ENCODE peak calls at places on chromosome X, in six cellular contexts. B, V, A, O, J and L are unnamed samples. For H4K20me1, the result is how much of the 10 kb centered on the place peaks cover.

GRCh38 chrX:24963823-24964222 is 51.9 kb downstream of the ARX start:
- DNase-seq in B (no peak), V (no peak), A (no peak), O (no peak), J (peak), L (peak)

GRCh38 chrX:111914398-111915092 is 38.6 kb downstream of the TRPC5OS start:
- DNase-seq in B (peak), V (no peak), A (no peak), O (no peak), J (peak), L (peak)

GRCh38 chrX:153598541-153599191 is at the start of gene CCNQ:
- DNase-seq in B (peak), V (peak), A (peak), O (no peak), J (peak), L (no peak)

GRCh38 chrX:140836874-140837273 is 127.3 kb downstream of the LINC00632 start:
- DNase-seq in B (no peak), V (no peak), A (no peak), O (no peak), J (no peak), L (no peak)

GRCh38 chrX:113384628-113385027 is 544.0 kb upstream of the AMOT start:
- DNase-seq in B (peak), V (peak), A (peak), O (no peak), J (peak), L (no peak)

GRCh38 chrX:55867708-55868107 is 150.2 kb downstream of the RRAGB start:
- DNase-seq in B (no peak), V (no peak), A (no peak), O (no peak), J (no peak), L (no peak)

GRCh38 chrX:85243761-85244410 is at the start of the genes SATL1 and ZNF711:
- DNase-seq in B (peak), V (peak), A (peak), O (peak), J (peak), L (peak)

GRCh38 chrX:13791559-13791958 is 25.3 kb downstream of the GPM6B start:
- DNase-seq in B (no peak), V (no peak), A (peak), O (no peak), J (no peak), L (no peak)

GRCh38 chrX:114152801-114153200 is 431.1 kb upstream of the HTR2C start:
- DNase-seq in B (no peak), V (no peak), A (no peak), O (no peak), J (no peak), L (no peak)

GRCh38 chrX:71144651-71145050 is at the start of gene NLGN3:
- DNase-seq in B (no peak), V (no peak), A (no peak), O (no peak), J (no peak), L (no peak)

GRCh38 chrX:70979136-70979762 is 48.4 kb upstream of the SLC7A3 start:
- DNase-seq in B (peak), V (peak), A (peak), O (no peak), J (peak), L (no peak)

GRCh38 chrX:154441984-154442707 is 1.8 kb upstream of the FAM50A start:
- DNase-seq in B (no peak), V (no peak), A (peak), O (no peak), J (no peak), L (peak)

GRCh38 chrX:48648299-48648698 is 35.3 kb upstream of the WAS start:
- DNase-seq in B (peak), V (peak), A (no peak), O (peak), J (peak), L (peak)

GRCh38 chrX:108722561-108722960 is 13.8 kb downstream of the IRS4 start:
- DNase-seq in B (no peak), V (no peak), A (no peak), O (no peak), J (no peak), L (no peak)

GRCh38 chrX:38804481-38805293 is 3.4 kb downstream of the MID1IP1 start:
- DNase-seq in B (no peak), V (peak), A (peak), O (no peak), J (no peak), L (no peak)

GRCh38 chrX:103248553-103248952 is 6.4 kb downstream of the TCEAL8 start:
- DNase-seq in B (peak), V (peak), A (peak), O (no peak), J (peak), L (no peak)

GRCh38 chrX:75276666-75277065 is 2.8 kb downstream of the UPRT start:
- DNase-seq in B (no peak), V (no peak), A (no peak), O (no peak), J (peak), L (no peak)

GRCh38 chrX:106894978-106895452 is 8.1 kb downstream of the RIPPLY1 start:
- DNase-seq in B (peak), V (peak), A (peak), O (no peak), J (peak), L (peak)

GRCh38 chrX:10235851-10236250 is 79.1 kb downstream of the CLCN4 start:
- DNase-seq in B (peak), V (no peak), A (no peak), O (no peak), J (peak), L (no peak)

GRCh38 chrX:20139966-20140365 is 1.7 kb downstream of the EIF1AX start:
- DNase-seq in B (peak), V (no peak), A (peak), O (no peak), J (peak), L (no peak)

GRCh38 chrX:123818243-123818642 is 41.6 kb upstream of the XIAP start:
- DNase-seq in B (peak), V (no peak), A (peak), O (no peak), J (peak), L (peak)

GRCh38 chrX:111164728-111165127 is 68.7 kb downstream of the PAK3 start:
- DNase-seq in B (peak), V (no peak), A (no peak), O (no peak), J (no peak), L (no peak)

GRCh38 chrX:118392726-118393125 is 46.8 kb downstream of the WDR44 start:
- DNase-seq in B (peak), V (no peak), A (no peak), O (no peak), J (peak), L (no peak)

GRCh38 chrX:13827693-13828092 is 10.8 kb upstream of the GPM6B start:
- DNase-seq in B (no peak), V (no peak), A (peak), O (no peak), J (no peak), L (no peak)

GRCh38 chrX:11888421-11888820 is 130.4 kb downstream of the MSL3 start:
- DNase-seq in B (no peak), V (no peak), A (peak), O (no peak), J (no peak), L (peak)

GRCh38 chrX:103464071-103464773 is 55.1 kb downstream of the RAB40A start:
- DNase-seq in B (peak), V (peak), A (peak), O (no peak), J (peak), L (no peak)

GRCh38 chrX:129736491-129736890 is 2.3 kb upstream of the XPNPEP2 start:
- DNase-seq in B (no peak), V (no peak), A (no peak), O (no peak), J (no peak), L (no peak)

GRCh38 chrX:119249836-119250340 is 13.8 kb downstream of the PGRMC1 start:
- DNase-seq in B (no peak), V (no peak), A (no peak), O (no peak), J (peak), L (no peak)

GRCh38 chrX:19686876-19687275 is 171.6 kb upstream of the MAP3K15 start:
- DNase-seq in B (no peak), V (no peak), A (no peak), O (no peak), J (no peak), L (no peak)

GRCh38 chrX:63751481-63751880 is 33.5 kb downstream of the ARHGEF9 start:
- DNase-seq in B (no peak), V (no peak), A (peak), O (no peak), J (no peak), L (peak)

GRCh38 chrX:96538104-96538725 is 146.4 kb upstream of the DIAPH2 start:
- DNase-seq in B (no peak), V (no peak), A (peak), O (no peak), J (no peak), L (peak)

DNA sequence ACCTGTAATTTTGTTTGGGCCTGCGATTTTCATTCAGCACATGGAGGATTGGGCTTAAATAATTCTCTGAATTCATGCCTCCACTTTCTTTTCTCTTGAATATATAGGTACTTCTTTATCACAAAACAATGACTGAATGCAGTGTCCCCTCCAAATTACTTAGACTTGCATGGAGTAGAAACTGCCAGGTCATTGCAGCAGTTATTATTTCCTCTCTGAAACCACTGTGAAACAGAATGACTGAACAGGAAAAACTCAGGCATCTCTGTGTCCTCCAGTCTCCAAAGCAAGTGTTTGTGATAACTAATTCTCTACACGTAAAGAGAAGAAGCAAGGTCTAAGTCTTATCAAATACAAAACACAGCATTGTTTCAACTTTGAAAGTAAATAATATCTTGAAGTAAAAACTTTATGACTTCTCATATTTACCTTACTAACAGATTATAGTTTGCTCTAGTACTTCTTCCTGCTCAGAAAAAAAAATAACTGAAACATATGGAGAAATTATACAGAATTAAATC is 144.5 kb upstream of the DIAPH2 start:
- DNase-seq in B (no peak), V (no peak), A (no peak), O (no peak), J (no peak), L (no peak)
- H3K27ac ChIP-seq in B (no peak), V (no peak), A (no peak), O (no peak), J (no peak), L (peak)

GRCh38 chrX:32644476-32644875 is 566.9 kb downstream of the DMD start:
- DNase-seq in B (no peak), V (no peak), A (no peak), O (peak), J (no peak), L (no peak)

GRCh38 chrX:32642283-32642682 is 569.1 kb downstream of the DMD start:
- DNase-seq in B (no peak), V (no peak), A (no peak), O (no peak), J (no peak), L (no peak)
- H4K20me1 ChIP-seq in B (under half), V (under half), A (under half), O (under half), J (under half), L (under half)

GRCh38 chrX:69138512-69138911 is 26.7 kb downstream of the PJA1 start:
- DNase-seq in B (no peak), V (no peak), A (no peak), O (no peak), J (no peak), L (no peak)

GRCh38 chrX:69139516-69139915 is 25.7 kb downstream of the PJA1 start:
- DNase-seq in B (peak), V (no peak), A (no peak), O (no peak), J (peak), L (no peak)

GRCh38 chrX:69137371-69137881 is 27.8 kb downstream of the PJA1 start:
- DNase-seq in B (peak), V (no peak), A (no peak), O (no peak), J (peak), L (no peak)

GRCh38 chrX:69137911-69138310 is 27.3 kb downstream of the PJA1 start:
- DNase-seq in B (no peak), V (no peak), A (no peak), O (no peak), J (no peak), L (no peak)

GRCh38 chrX:69136546-69137331 is 28.5 kb downstream of the PJA1 start:
- DNase-seq in B (no peak), V (no peak), A (no peak), O (no peak), J (no peak), L (no peak)
- H3K27ac ChIP-seq in B (peak), V (no peak), A (no peak), O (peak), J (peak), L (no peak)

GRCh38 chrX:40091691-40092421 is 5.9 kb downstream of the BCOR start:
- DNase-seq in B (no peak), V (no peak), A (no peak), O (no peak), J (no peak), L (no peak)

GRCh38 chrX:40092808-40093435 is 4.8 kb downstream of the BCOR start:
- DNase-seq in B (no peak), V (no peak), A (no peak), O (no peak), J (no peak), L (no peak)

GRCh38 chrX:40094900-40095587 is 2.7 kb downstream of the BCOR start:
- DNase-seq in B (no peak), V (peak), A (no peak), O (no peak), J (no peak), L (no peak)

GRCh38 chrX:40094041-40094899 is 3.5 kb downstream of the BCOR start:
- DNase-seq in B (peak), V (peak), A (no peak), O (no peak), J (peak), L (no peak)

DNA sequence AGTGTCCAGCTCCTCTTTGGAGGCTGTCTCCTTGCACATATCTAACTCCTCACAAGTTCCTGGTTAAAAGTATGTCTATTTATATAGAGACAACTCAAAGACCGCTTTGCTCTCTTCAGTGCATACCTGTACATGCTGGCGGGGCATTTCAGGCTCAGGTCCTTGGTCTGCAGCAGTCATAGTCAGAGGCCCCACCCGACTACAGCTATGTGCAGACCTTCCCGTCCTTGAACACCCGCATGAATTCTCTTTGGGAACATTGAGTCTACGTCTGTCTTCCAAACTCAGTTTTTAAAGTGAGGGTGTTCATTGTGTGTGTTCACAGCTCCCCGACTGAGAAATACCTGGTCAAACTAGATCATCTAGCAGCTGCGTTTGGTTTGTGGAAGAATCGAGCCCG is 4.2 kb downstream of the BCOR start:
- DNase-seq in B (no peak), V (no peak), A (no peak), O (no peak), J (no peak), L (no peak)
- H4K20me1 ChIP-seq in B (under half), V (under half), A (under half), O (under half), J (under half), L (under half)

GRCh38 chrX:23797371-23798128 is 14.6 kb downstream of the SAT1 start:
- DNase-seq in B (no peak), V (peak), A (peak), O (no peak), J (no peak), L (peak)
- H3K27ac ChIP-seq in B (no peak), V (no peak), A (peak), O (no peak), J (no peak), L (peak)

DNA sequence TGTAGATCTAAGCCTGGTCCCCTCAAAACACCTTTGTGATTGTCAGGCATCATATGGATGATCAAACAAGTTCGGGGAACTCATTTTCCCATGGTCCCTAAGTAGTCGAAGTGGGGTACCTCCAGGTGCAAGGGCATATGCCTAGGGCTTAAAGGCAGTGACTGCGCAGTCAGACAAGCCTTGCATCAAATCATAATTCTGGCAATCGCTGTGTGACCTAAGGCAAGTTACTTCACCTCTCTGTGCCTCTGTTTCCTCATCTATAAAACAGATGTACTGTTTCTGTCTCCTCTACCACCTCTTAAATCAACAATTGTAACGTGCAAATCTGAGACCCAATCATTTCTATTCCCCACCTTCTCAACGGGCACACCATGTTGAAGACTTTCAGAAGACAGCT is 1.8 kb downstream of the CD99L2 start:
- DNase-seq in B (no peak), V (no peak), A (no peak), O (no peak), J (no peak), L (no peak)
- H4K20me1 ChIP-seq in B (under half), V (under half), A (under half), O (under half), J (under half), L (under half)

DNA sequence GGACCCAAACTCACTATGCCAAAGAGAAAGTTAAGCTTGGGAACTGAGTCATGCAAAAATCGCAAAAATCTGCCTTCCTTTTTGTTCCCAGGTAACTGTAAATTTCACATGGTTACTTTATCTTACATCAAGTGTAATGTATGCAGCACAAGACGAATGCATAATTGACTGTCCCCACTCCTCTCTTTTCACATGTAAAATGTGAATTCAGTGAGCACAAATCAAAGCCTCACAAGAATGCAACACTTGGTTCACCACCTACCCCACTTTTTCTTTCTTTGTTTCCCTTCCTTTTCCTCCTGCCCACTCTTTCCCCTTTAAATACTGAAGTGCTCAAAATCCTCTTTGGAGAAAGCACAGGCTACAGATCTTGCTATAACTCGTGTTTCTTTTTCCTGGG is 53.2 kb downstream of the MAGED4B start:
- DNase-seq in B (no peak), V (no peak), A (no peak), O (no peak), J (no peak), L (no peak)
- H3K27ac ChIP-seq in B (no peak), V (no peak), A (no peak), O (no peak), J (no peak), L (no peak)

GRCh38 chrX:68832516-68833447 is 4.0 kb downstream of the EFNB1 start:
- DNase-seq in B (no peak), V (no peak), A (no peak), O (no peak), J (no peak), L (no peak)

GRCh38 chrX:68832101-68832416 is 3.2 kb downstream of the EFNB1 start:
- DNase-seq in B (peak), V (peak), A (peak), O (no peak), J (peak), L (peak)

GRCh38 chrX:68834371-68835103 is 5.7 kb downstream of the EFNB1 start:
- DNase-seq in B (no peak), V (no peak), A (no peak), O (no peak), J (no peak), L (no peak)

GRCh38 chrX:68833855-68834331 is 5.1 kb downstream of the EFNB1 start:
- DNase-seq in B (no peak), V (no peak), A (peak), O (no peak), J (no peak), L (peak)

DNA sequence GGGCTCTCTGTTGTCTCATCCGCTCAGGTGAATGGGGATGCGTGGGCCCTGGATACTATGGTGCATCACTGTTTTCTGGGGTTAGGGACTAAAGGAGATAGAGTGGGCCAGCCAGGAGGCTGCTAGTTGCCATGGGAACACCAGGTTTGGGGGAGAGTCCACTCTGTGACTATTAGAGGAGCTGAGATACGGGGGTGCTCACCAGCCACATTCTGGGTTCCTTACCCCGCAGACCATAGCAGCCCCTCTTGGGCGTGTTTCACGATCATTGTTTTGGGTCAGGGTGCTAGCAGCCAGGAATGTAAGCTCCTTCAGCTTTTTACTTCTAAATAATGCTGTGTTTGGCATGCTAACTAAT is 4.6 kb downstream of the EFNB1 start:
- DNase-seq in B (no peak), V (no peak), A (no peak), O (no peak), J (no peak), L (no peak)
- H4K20me1 ChIP-seq in B (under half), V (under half), A (under half), O (under half), J (under half), L (under half)

GRCh38 chrX:34654939-34655338 is 2.1 kb downstream of the TMEM47 start:
- DNase-seq in B (no peak), V (peak), A (peak), O (no peak), J (peak), L (no peak)

GRCh38 chrX:34656842-34657780 is at the start of gene TMEM47:
- DNase-seq in B (peak), V (peak), A (peak), O (peak), J (peak), L (no peak)

GRCh38 chrX:34655496-34656258 is 1.4 kb downstream of the TMEM47 start:
- DNase-seq in B (no peak), V (peak), A (peak), O (no peak), J (peak), L (no peak)

GRCh38 chrX:34656467-34656841 is 631 bp downstream of the TMEM47 start:
- DNase-seq in B (no peak), V (peak), A (peak), O (no peak), J (no peak), L (no peak)

DNA sequence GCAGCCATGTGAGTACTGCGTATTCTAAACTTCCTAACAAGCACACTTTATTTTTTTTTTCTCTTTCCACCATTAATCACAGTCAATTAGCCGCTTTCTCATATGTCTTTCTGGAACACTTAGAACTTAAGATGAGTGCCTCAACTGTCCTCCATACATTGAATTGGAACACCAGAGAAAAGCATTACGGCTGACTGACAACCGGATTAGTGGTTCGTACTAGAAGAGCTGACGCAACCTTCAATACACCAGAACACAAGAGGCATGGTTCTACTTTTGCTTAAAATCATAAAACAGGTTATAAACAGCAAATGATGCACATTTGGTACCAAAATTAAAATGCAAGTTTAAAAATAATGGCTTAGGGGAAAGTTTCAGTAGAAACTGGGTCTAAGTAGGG is 3.3 kb downstream of the TMEM47 start:
- DNase-seq in B (no peak), V (peak), A (peak), O (no peak), J (peak), L (no peak)
- H3K27ac ChIP-seq in B (peak), V (peak), A (peak), O (no peak), J (peak), L (no peak)